ENCODE peak calls at places on chromosomes 12 and 14, in five cellular contexts. One of them, this sample, is unnamed.

GRCh38 chr14:104660597-104660996 is 28.8 kb upstream of the INF2 start:
- DNase-seq in transverse colon: peak
- DNase-seq in tibial nerve: no peak
- DNase-seq in Peyer's patch: peak
- DNase-seq in adrenal gland: no peak
- DNase-seq in this sample: no peak

GRCh38 chr14:94401083-94401482 is 12.7 kb upstream of the SERPINA1 start:
- DNase-seq in transverse colon: no peak
- DNase-seq in tibial nerve: no peak
- DNase-seq in Peyer's patch: no peak
- DNase-seq in adrenal gland: no peak
- DNase-seq in this sample: no peak

GRCh38 chr12:41521872-41522379 is 333.8 kb downstream of the PDZRN4 start:
- DNase-seq in transverse colon: no peak
- DNase-seq in tibial nerve: no peak
- DNase-seq in Peyer's patch: no peak
- DNase-seq in adrenal gland: no peak
- DNase-seq in this sample: no peak

GRCh38 chr14:75295061-75295461 is 16.4 kb downstream of the FOS start:
- DNase-seq in transverse colon: peak
- DNase-seq in tibial nerve: peak
- DNase-seq in Peyer's patch: peak
- DNase-seq in adrenal gland: peak
- DNase-seq in this sample: peak

GRCh38 chr12:66345212-66345611 is 42.9 kb downstream of the HELB start:
- DNase-seq in transverse colon: no peak
- DNase-seq in tibial nerve: no peak
- DNase-seq in Peyer's patch: no peak
- DNase-seq in adrenal gland: no peak
- DNase-seq in this sample: no peak

GRCh38 chr12:124422142-124422569 is 127.3 kb downstream of the RFLNA start:
- DNase-seq in transverse colon: peak
- DNase-seq in tibial nerve: no peak
- DNase-seq in Peyer's patch: peak
- DNase-seq in adrenal gland: no peak
- DNase-seq in this sample: no peak

GRCh38 chr14:29810657-29811056 is 117.0 kb downstream of the PRKD1 start:
- DNase-seq in transverse colon: no peak
- DNase-seq in tibial nerve: no peak
- DNase-seq in Peyer's patch: no peak
- DNase-seq in adrenal gland: peak
- DNase-seq in this sample: no peak

GRCh38 chr14:93302688-93303581 is 29.9 kb downstream of the BTBD7 start:
- DNase-seq in transverse colon: no peak
- DNase-seq in tibial nerve: no peak
- DNase-seq in Peyer's patch: no peak
- DNase-seq in adrenal gland: no peak
- DNase-seq in this sample: no peak

GRCh38 chr12:124653169-124653931 is 85.9 kb upstream of the NCOR2 start:
- DNase-seq in transverse colon: no peak
- DNase-seq in tibial nerve: no peak
- DNase-seq in Peyer's patch: no peak
- DNase-seq in adrenal gland: no peak
- DNase-seq in this sample: no peak

GRCh38 chr12:51887476-51888315 is at the start of gene ANKRD33:
- DNase-seq in transverse colon: peak
- DNase-seq in tibial nerve: no peak
- DNase-seq in Peyer's patch: peak
- DNase-seq in adrenal gland: no peak
- DNase-seq in this sample: no peak

GRCh38 chr14:69328765-69329164 is 68.8 kb downstream of the GALNT16 start:
- DNase-seq in transverse colon: no peak
- DNase-seq in tibial nerve: no peak
- DNase-seq in Peyer's patch: no peak
- DNase-seq in adrenal gland: no peak
- DNase-seq in this sample: no peak

GRCh38 chr14:80567905-80568512 is 356.7 kb upstream of the DIO2 start:
- DNase-seq in transverse colon: no peak
- DNase-seq in tibial nerve: no peak
- DNase-seq in Peyer's patch: no peak
- DNase-seq in adrenal gland: no peak
- DNase-seq in this sample: no peak

GRCh38 chr14:100193417-100194357 is 34.2 kb upstream of the DEGS2 start:
- DNase-seq in transverse colon: no peak
- DNase-seq in tibial nerve: no peak
- DNase-seq in Peyer's patch: no peak
- DNase-seq in adrenal gland: no peak
- DNase-seq in this sample: no peak

GRCh38 chr12:2642896-2643425 is 151.8 kb upstream of the FKBP4 start:
- DNase-seq in transverse colon: peak
- DNase-seq in tibial nerve: no peak
- DNase-seq in Peyer's patch: peak
- DNase-seq in adrenal gland: no peak
- DNase-seq in this sample: no peak

GRCh38 chr12:116794725-116795124 is 56.6 kb downstream of the RNFT2 start:
- DNase-seq in transverse colon: peak
- DNase-seq in tibial nerve: no peak
- DNase-seq in Peyer's patch: no peak
- DNase-seq in adrenal gland: no peak
- DNase-seq in this sample: no peak

DNA sequence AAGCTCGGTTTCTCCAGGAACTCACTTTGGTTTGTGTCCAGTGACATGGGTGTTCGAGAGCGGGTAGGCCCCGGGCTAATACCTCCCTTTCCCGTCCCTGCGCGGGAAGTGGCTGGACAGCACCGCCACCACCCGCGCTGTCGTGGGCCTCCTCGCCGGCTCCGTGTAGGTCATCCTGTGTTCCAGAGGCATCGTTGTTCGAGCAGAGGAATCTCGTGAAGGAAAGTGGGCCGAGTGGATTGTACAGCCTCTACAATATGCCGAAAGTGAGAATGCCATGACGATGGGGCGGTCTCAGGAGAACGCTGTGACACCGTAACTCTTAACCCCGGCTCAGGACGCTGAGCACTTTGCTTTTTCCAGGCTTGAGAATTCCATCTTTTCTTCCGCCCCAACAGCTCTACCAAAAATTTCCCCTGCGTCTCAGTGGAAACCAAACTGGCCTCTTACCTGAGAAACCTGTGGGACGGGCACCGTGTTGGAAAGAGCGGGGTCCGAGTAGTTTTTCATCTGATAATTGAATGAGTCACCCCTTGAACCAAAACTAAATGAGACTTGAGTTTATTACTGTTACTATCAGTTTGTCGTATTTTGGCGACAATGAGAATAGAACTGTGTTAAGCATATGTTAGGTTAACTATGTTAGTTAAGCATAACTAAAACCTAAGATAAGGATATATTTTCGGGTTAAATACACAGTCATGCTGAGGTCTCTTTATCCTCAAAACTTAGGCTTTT is 510 bp downstream of the EIF2S1 start:
- DNase-seq in transverse colon: no peak
- DNase-seq in tibial nerve: no peak
- DNase-seq in Peyer's patch: no peak
- DNase-seq in adrenal gland: no peak
- DNase-seq in this sample: no peak
- TF ChIP-seq POLR2A in transverse colon: no peak
- TF ChIP-seq POLR2A in tibial nerve: no peak
- TF ChIP-seq POLR2A in Peyer's patch: no peak
- TF ChIP-seq POLR2A in adrenal gland: no peak
- TF ChIP-seq POLR2A in this sample: no peak

GRCh38 chr12:92987846-92988621 is 58.9 kb upstream of the EEA1 start:
- DNase-seq in transverse colon: peak
- DNase-seq in tibial nerve: no peak
- DNase-seq in Peyer's patch: peak
- DNase-seq in adrenal gland: peak
- DNase-seq in this sample: no peak
- TF ChIP-seq POLR2A in transverse colon: no peak
- TF ChIP-seq POLR2A in tibial nerve: no peak
- TF ChIP-seq POLR2A in Peyer's patch: no peak
- TF ChIP-seq POLR2A in adrenal gland: peak
- TF ChIP-seq POLR2A in this sample: no peak

DNA sequence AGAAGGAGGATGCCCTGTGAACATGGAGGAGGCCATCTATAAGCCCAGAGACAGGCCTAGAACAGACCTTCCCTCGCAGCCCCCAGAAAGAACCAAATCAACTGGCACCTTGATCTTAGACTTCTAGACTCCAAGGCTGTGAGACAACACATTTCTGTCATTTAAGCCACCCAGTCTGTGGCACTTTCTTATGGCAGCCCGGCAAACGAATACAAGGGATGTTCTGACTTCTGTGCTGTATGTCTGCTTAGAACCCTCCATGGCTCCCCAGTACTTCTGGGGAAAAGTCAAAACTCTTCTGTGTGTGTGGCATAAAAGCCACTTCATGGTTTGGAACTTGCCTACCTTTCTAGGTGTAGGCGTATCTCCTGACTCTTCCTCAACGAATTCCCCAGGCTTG is 42.9 kb downstream of the RBM19 start:
- DNase-seq in transverse colon: no peak
- DNase-seq in tibial nerve: no peak
- DNase-seq in Peyer's patch: no peak
- DNase-seq in adrenal gland: no peak
- DNase-seq in this sample: no peak
- TF ChIP-seq POLR2A in transverse colon: no peak
- TF ChIP-seq POLR2A in tibial nerve: no peak
- TF ChIP-seq POLR2A in Peyer's patch: no peak
- TF ChIP-seq POLR2A in adrenal gland: no peak
- TF ChIP-seq POLR2A in this sample: no peak

GRCh38 chr12:40012709-40013108 is 93.2 kb downstream of the SLC2A13 start:
- DNase-seq in transverse colon: no peak
- DNase-seq in tibial nerve: no peak
- DNase-seq in Peyer's patch: no peak
- DNase-seq in adrenal gland: no peak
- DNase-seq in this sample: no peak
- TF ChIP-seq POLR2A in transverse colon: no peak
- TF ChIP-seq POLR2A in tibial nerve: no peak
- TF ChIP-seq POLR2A in Peyer's patch: no peak
- TF ChIP-seq POLR2A in adrenal gland: no peak
- TF ChIP-seq POLR2A in this sample: no peak

DNA sequence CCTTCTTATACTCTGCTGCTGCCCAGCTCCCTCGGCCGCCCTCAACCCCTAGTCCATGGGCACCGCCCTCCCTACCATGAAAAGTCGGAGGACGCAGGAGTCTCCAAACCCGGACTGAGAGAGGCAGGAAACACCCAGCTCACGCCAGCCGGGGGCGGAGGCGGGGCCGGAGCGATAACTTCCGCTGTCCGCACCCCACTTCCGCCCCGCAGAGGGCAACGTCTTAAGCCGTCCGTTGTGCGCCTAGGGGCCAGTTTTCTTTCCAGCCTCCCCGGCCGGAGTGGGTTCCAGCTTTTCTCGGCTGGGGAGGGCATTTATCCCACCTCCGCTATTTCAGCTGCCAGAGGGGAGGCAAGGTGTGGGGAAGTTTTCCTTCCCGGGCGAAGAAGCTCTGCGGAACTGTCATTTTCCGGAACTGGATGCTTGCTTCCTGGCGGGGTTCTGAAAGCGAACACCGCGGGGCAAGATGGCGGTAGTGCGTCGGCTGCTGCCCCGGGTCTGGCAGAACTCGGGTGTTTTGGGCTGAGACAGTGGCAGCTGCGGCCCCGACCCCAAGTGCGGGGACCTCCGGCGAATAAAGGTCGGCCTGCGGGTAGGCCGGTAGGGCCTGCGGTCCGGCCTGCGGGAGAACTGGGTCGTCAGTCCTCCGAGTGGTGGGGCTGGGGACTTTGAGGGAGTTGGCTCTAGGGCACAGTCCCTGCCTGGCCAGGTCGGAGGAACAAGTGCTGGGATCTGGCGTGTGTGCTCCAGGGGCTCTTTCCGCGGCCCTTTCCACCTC is at the start of the genes KCTD10 and UBE3B:
- DNase-seq in transverse colon: peak
- DNase-seq in tibial nerve: peak
- DNase-seq in Peyer's patch: peak
- DNase-seq in adrenal gland: peak
- DNase-seq in this sample: peak
- TF ChIP-seq POLR2A in transverse colon: peak
- TF ChIP-seq POLR2A in tibial nerve: no peak
- TF ChIP-seq POLR2A in Peyer's patch: peak
- TF ChIP-seq POLR2A in adrenal gland: peak
- TF ChIP-seq POLR2A in this sample: peak

DNA sequence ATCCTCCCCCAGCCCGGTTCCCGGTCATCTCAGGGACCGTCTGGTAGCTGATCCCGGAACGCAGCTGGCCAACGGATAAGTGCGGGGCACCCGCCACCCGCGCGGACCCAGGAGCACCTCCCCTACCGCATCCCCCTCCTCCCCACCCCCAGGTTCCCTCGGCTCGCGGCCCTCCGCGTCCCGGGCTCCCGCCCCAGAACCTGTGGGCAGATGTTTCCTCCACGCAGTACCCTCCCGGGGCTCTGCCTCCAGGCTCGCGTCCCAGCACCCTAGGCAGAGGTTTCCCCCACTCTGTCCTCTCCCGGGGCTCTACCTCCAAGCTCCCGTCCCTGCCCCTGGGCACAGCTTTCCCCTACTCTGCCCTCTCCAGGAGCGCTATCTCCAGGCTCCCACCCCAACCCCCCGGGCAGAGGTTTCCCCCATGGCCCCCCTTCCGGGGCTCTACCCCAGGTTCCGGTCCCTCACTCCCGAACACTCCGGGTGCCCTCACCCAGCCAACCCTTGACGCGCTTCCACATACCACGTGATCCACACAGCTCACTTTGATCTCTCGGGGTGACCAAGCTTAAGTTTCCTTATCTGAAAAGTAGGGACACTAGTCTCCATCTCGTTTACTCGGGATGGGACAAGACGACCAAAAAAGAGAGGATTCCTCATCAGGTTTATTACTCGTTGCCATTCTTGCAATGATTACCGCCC is at the start of gene CCDC38:
- DNase-seq in transverse colon: peak
- DNase-seq in tibial nerve: peak
- DNase-seq in Peyer's patch: peak
- DNase-seq in adrenal gland: peak
- DNase-seq in this sample: peak
- TF ChIP-seq POLR2A in transverse colon: peak
- TF ChIP-seq POLR2A in tibial nerve: no peak
- TF ChIP-seq POLR2A in Peyer's patch: no peak
- TF ChIP-seq POLR2A in adrenal gland: peak
- TF ChIP-seq POLR2A in this sample: no peak

This sample was measured in heart left ventricle.